ENCODE peak calls at places on chromosomes 5 and 9, in six cellular contexts. I is HCT116, B is HepG2, X is GM12878, R is H1, P is K562. Z is an unnamed sample.
A peak's percentile ranks its signal among the peaks of the same experiment; 100 is the strongest.

GRCh38 chr5:61275841-61276240 is 56.2 kb upstream of the ZSWIM6 start:
- DNase-seq in I (no peak), B (no peak), X (no peak), R (no peak), P (peak; percentile 9), Z (no peak)

GRCh38 chr5:75265731-75266130 is 29.1 kb upstream of the ANKRD31 start:
- DNase-seq in I (peak; percentile 37), B (peak; percentile 40), X (no peak), R (no peak), P (peak; percentile 25), Z (peak; percentile 33)

GRCh38 chr5:5288236-5288635 is 134.2 kb upstream of the ICE1 start:
- DNase-seq in I (no peak), B (no peak), X (no peak), R (no peak), P (no peak), Z (no peak)

GRCh38 chr5:102832445-102832844 is 77.3 kb downstream of the PAM start:
- DNase-seq in I (no peak), B (no peak), X (no peak), R (no peak), P (no peak), Z (no peak)

GRCh38 chr5:94524841-94525697 is 93.3 kb downstream of the KIAA0825 start:
- DNase-seq in I (peak; percentile 32), B (peak; percentile 47), X (peak; percentile 9), R (no peak), P (peak; percentile 45), Z (peak; percentile 46)

GRCh38 chr5:151770383-151771258 is 1.1 kb upstream of the G3BP1 start:
- DNase-seq in I (no peak), B (no peak), X (no peak), R (peak; percentile 76), P (peak; percentile 81), Z (peak; percentile 67)

GRCh38 chr9:17744786-17745185 is 165.9 kb downstream of the SH3GL2 start:
- DNase-seq in I (no peak), B (no peak), X (no peak), R (no peak), P (no peak), Z (no peak)

GRCh38 chr5:20500501-20500900 is 512.5 kb upstream of the CDH18 start:
- DNase-seq in I (no peak), B (no peak), X (no peak), R (no peak), P (no peak), Z (no peak)

GRCh38 chr5:96661101-96661840 is 905 bp upstream of the CAST start:
- DNase-seq in I (no peak), B (no peak), X (peak; percentile 26), R (no peak), P (no peak), Z (peak; percentile 6)

GRCh38 chr9:24118170-24118569 is 292.1 kb upstream of the ELAVL2 start:
- DNase-seq in I (no peak), B (no peak), X (no peak), R (no peak), P (no peak), Z (no peak)

GRCh38 chr5:72543365-72543764 is 36.2 kb upstream of the ZNF366 start:
- DNase-seq in I (no peak), B (no peak), X (no peak), R (no peak), P (no peak), Z (no peak)

GRCh38 chr5:175464414-175465233 is 13.7 kb upstream of the SFXN1 start:
- DNase-seq in I (peak; percentile 41), B (peak; percentile 60), X (no peak), R (peak; percentile 87), P (peak; percentile 59), Z (peak; percentile 62)

GRCh38 chr5:72160959-72161358 is 53.7 kb downstream of the MAP1B start:
- DNase-seq in I (no peak), B (no peak), X (no peak), R (no peak), P (no peak), Z (no peak)

GRCh38 chr9:20872340-20872977 is 159.0 kb downstream of the HACD4 start:
- DNase-seq in I (no peak), B (no peak), X (no peak), R (no peak), P (no peak), Z (no peak)

GRCh38 chr5:134127376-134127861 is 12.9 kb downstream of the TCF7 start:
- DNase-seq in I (no peak), B (no peak), X (peak; percentile 79), R (no peak), P (no peak), Z (no peak)

GRCh38 chr5:2780421-2781171 is 29.1 kb upstream of the IRX2 start:
- DNase-seq in I (no peak), B (no peak), X (no peak), R (no peak), P (no peak), Z (no peak)

GRCh38 chr9:137381501-137382443 is 41.2 kb downstream of the EXD3 start:
- DNase-seq in I (no peak), B (no peak), X (no peak), R (no peak), P (no peak), Z (peak; percentile 31)

GRCh38 chr5:131221888-131222287 is 42.0 kb upstream of the CDC42SE2 start:
- DNase-seq in I (no peak), B (no peak), X (no peak), R (no peak), P (no peak), Z (no peak)

GRCh38 chr9:135987838-135988404 is 26.7 kb upstream of the UBAC1 start:
- DNase-seq in I (no peak), B (no peak), X (no peak), R (no peak), P (no peak), Z (no peak)

GRCh38 chr5:72294473-72294872 is 25.6 kb downstream of the MRPS27 start:
- DNase-seq in I (no peak), B (no peak), X (no peak), R (no peak), P (no peak), Z (no peak)

GRCh38 chr5:41338276-41338675 is 124.9 kb upstream of the C6 start:
- DNase-seq in I (no peak), B (no peak), X (no peak), R (no peak), P (no peak), Z (no peak)

GRCh38 chr9:107794259-107794658 is 304.7 kb upstream of the KLF4 start:
- DNase-seq in I (no peak), B (no peak), X (no peak), R (no peak), P (peak; percentile 74), Z (no peak)

GRCh38 chr5:173795601-173796000 is 92.5 kb upstream of the CPEB4 start:
- DNase-seq in I (no peak), B (no peak), X (no peak), R (no peak), P (no peak), Z (no peak)

GRCh38 chr9:88006511-88007290 is 32.4 kb upstream of the CDK20 start:
- DNase-seq in I (no peak), B (no peak), X (no peak), R (peak; percentile 57), P (no peak), Z (peak; percentile 20)

GRCh38 chr9:123335227-123335985 is 20.6 kb upstream of the CRB2 start:
- DNase-seq in I (no peak), B (no peak), X (no peak), R (no peak), P (peak; percentile 57), Z (no peak)

GRCh38 chr9:104386425-104387069 is 117.5 kb upstream of the OR13F1 start:
- DNase-seq in I (peak; percentile 22), B (peak; percentile 16), X (no peak), R (no peak), P (peak; percentile 5), Z (peak; percentile 41)

GRCh38 chr5:132365213-132365612 is 4.3 kb upstream of the SLC22A5 start:
- DNase-seq in I (peak; percentile 59), B (peak; percentile 54), X (no peak), R (no peak), P (peak; percentile 65), Z (no peak)

GRCh38 chr9:136667940-136668760 is 5.4 kb downstream of the EGFL7 start:
- DNase-seq in I (no peak), B (no peak), X (no peak), R (no peak), P (peak; percentile 46), Z (no peak)

GRCh38 chr5:176529116-176529823 is 7.9 kb downstream of the RNF44 start:
- DNase-seq in I (no peak), B (no peak), X (no peak), R (no peak), P (no peak), Z (no peak)

GRCh38 chr5:147874910-147875367 is 3.6 kb upstream of the SCGB3A2 start:
- DNase-seq in I (no peak), B (no peak), X (no peak), R (no peak), P (no peak), Z (no peak)
- TF ChIP-seq YY1 in I (no peak), B (no peak), X (no peak), R (no peak), P (no peak), Z (no peak)

GRCh38 chr9:129464972-129465833 is 155.7 kb downstream of the C9orf50 start:
- DNase-seq in I (no peak), B (no peak), X (no peak), R (no peak), P (peak; percentile 45), Z (no peak)
- TF ChIP-seq YY1 in I (no peak), B (no peak), X (no peak), R (no peak), P (no peak), Z (no peak)

DNA sequence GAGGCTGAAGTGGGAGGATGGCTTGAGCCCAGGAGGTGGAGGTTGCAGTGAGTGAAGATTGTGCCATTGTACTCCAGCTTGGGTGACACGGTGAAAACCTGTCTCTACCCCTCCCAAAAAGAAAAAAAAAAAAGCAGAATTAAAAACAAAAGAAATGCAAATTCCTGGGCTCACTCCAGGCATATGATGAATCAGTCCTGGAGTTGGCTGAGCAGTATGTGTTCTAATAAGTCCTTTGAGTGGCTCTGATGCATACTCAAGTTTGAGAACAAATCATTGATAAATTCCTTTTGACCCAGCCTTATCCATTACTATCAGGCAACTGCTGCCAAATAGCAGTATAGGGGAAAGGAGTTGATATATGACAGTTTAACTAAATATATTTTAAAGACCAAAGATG is 28.3 kb downstream of the UHRF2 start:
- DNase-seq in I (no peak), B (no peak), X (no peak), R (no peak), P (no peak), Z (no peak)
- TF ChIP-seq YY1 in I (no peak), B (no peak), X (no peak), R (no peak), P (no peak), Z (no peak)

GRCh38 chr5:38742821-38743220 is 103.0 kb upstream of the OSMR start:
- DNase-seq in I (no peak), B (no peak), X (no peak), R (no peak), P (no peak), Z (no peak)

GRCh38 chr5:38736089-38736488 is 109.7 kb upstream of the OSMR start:
- DNase-seq in I (no peak), B (no peak), X (no peak), R (no peak), P (no peak), Z (no peak)

GRCh38 chr5:38743562-38743961 is 102.2 kb upstream of the OSMR start:
- DNase-seq in I (no peak), B (no peak), X (no peak), R (no peak), P (no peak), Z (no peak)

GRCh38 chr5:38734353-38734752 is 111.5 kb upstream of the OSMR start:
- DNase-seq in I (no peak), B (no peak), X (no peak), R (no peak), P (no peak), Z (no peak)

GRCh38 chr5:38738898-38739743 is 106.7 kb upstream of the OSMR start:
- DNase-seq in I (no peak), B (no peak), X (no peak), R (no peak), P (no peak), Z (no peak)
- TF ChIP-seq YY1 in I (no peak), B (no peak), X (no peak), R (no peak), P (no peak), Z (no peak)